ENCODE peak calls at places on chromosomes 6 and 20, in seven cellular contexts. Y is NB4; P is HFFc6; M is GM06990; H is foreskin fibroblast; D is CD4-positive, alpha-beta T cell; F is brain microvascular endothelial cell. G is an unnamed sample.

GRCh38 chr6:75776461-75776860 is 27.4 kb downstream of the MYO6 start:
- DNase-seq in M (no peak), Y (no peak), P (no peak), D (no peak), F (no peak), H (no peak), G (no peak)

GRCh38 chr20:17854307-17854903 is 114.2 kb downstream of the SNX5 start:
- DNase-seq in H (peak), Y (peak), M (no peak), P (no peak), F (peak), D (no peak), G (peak)

GRCh38 chr6:152957796-152958195 is 25.0 kb downstream of the FBXO5 start:
- DNase-seq in D (no peak), H (peak), P (no peak), Y (no peak), F (no peak), M (no peak), G (peak)

GRCh38 chr6:108942556-108943492 is 94.6 kb downstream of the ARMC2 start:
- DNase-seq in D (peak), Y (peak), H (no peak), M (no peak), P (no peak), F (no peak), G (no peak)

GRCh38 chr6:71246596-71246995 is 42.0 kb upstream of the OGFRL1 start:
- DNase-seq in F (no peak), D (no peak), P (no peak), Y (no peak), H (no peak), M (no peak), G (no peak)

GRCh38 chr20:20463933-20464374 is 96.0 kb downstream of the INSM1 start:
- DNase-seq in P (no peak), H (peak), Y (no peak), F (no peak), D (no peak), M (peak), G (no peak)

GRCh38 chr6:80209434-80209833 is 103.0 kb downstream of the BCKDHB start:
- DNase-seq in F (no peak), P (no peak), Y (peak), D (no peak), M (no peak), H (no peak), G (no peak)

GRCh38 chr20:20489623-20490341 is 121.9 kb downstream of the INSM1 start:
- DNase-seq in M (peak), P (no peak), H (peak), D (no peak), Y (no peak), F (no peak), G (no peak)

GRCh38 chr6:166435574-166435973 is 52.8 kb upstream of the MPC1 start:
- DNase-seq in M (no peak), P (no peak), D (no peak), H (peak), Y (peak), F (no peak), G (no peak)

GRCh38 chr6:129096651-129097290 is 213.8 kb downstream of the LAMA2 start:
- DNase-seq in P (no peak), D (no peak), H (no peak), F (no peak), Y (no peak), M (no peak), G (no peak)

GRCh38 chr6:163670283-163670682 is 255.8 kb downstream of the QKI start:
- DNase-seq in P (no peak), H (no peak), M (no peak), F (no peak), Y (no peak), D (no peak), G (no peak)

GRCh38 chr6:155085582-155086253 is 90.6 kb downstream of the TIAM2 start:
- DNase-seq in M (no peak), Y (no peak), F (peak), P (no peak), D (no peak), H (no peak), G (peak)

GRCh38 chr20:32089637-32090330 is 19.7 kb upstream of the TM9SF4 start:
- DNase-seq in D (no peak), P (no peak), F (no peak), Y (no peak), H (no peak), M (no peak), G (no peak)

GRCh38 chr20:35341366-35342028 is 49.3 kb upstream of the FAM83C start:
- DNase-seq in F (no peak), D (no peak), P (no peak), M (no peak), Y (no peak), H (peak), G (peak)

GRCh38 chr6:33416386-33417126 is 1.4 kb downstream of the CUTA start:
- DNase-seq in M (peak), D (no peak), F (no peak), Y (no peak), P (no peak), H (peak), G (no peak)

GRCh38 chr6:149284904-149285303 is 32.6 kb upstream of the TAB2 start:
- DNase-seq in F (no peak), H (no peak), D (no peak), M (no peak), Y (no peak), P (no peak), G (peak)

GRCh38 chr6:28597217-28597835 is 71.6 kb downstream of the GPX5 start:
- DNase-seq in Y (peak), M (peak), D (no peak), H (peak), P (peak), F (peak), G (peak)

GRCh38 chr20:60752741-60753420 is 499.2 kb upstream of the CDH4 start:
- DNase-seq in P (no peak), M (no peak), Y (no peak), H (no peak), F (no peak), D (no peak), G (no peak)

GRCh38 chr6:44373787-44374186 is 13.7 kb upstream of the CDC5L start:
- DNase-seq in Y (no peak), P (no peak), H (no peak), D (no peak), M (no peak), F (no peak), G (no peak)

GRCh38 chr6:129748901-129749748 is 39.1 kb upstream of the ARHGAP18 start:
- DNase-seq in P (peak), D (no peak), F (no peak), M (peak), H (peak), Y (no peak), G (peak)

GRCh38 chr20:31476648-31477220 is 1.6 kb downstream of the REM1 start:
- DNase-seq in H (peak), P (no peak), M (no peak), Y (no peak), F (no peak), D (no peak), G (no peak)

GRCh38 chr6:53734473-53735299 is 60.1 kb upstream of the LRRC1 start:
- DNase-seq in H (peak), P (peak), M (no peak), D (no peak), Y (peak), F (peak), G (peak)

GRCh38 chr20:19121463-19121862 is 91.0 kb upstream of the SLC24A3 start:
- DNase-seq in Y (peak), D (no peak), F (no peak), P (no peak), H (no peak), M (no peak), G (no peak)

GRCh38 chr20:62025832-62026563 is 39.7 kb downstream of the TAF4 start:
- DNase-seq in D (peak), Y (peak), P (peak), M (no peak), H (peak), F (peak), G (no peak)
- TF ChIP-seq CTCF in D (peak), Y (peak), P (peak), M (peak), H (peak), F (peak), G (no peak)

GRCh38 chr20:44174996-44175766 is 11.8 kb downstream of the JPH2 start:
- DNase-seq in F (no peak), H (no peak), D (no peak), P (no peak), Y (no peak), M (no peak), G (no peak)

GRCh38 chr20:44180814-44181213 is 6.2 kb downstream of the JPH2 start:
- DNase-seq in M (no peak), D (no peak), Y (no peak), F (no peak), H (peak), P (no peak), G (no peak)

GRCh38 chr20:44173846-44174245 is 13.1 kb downstream of the JPH2 start:
- DNase-seq in Y (no peak), D (no peak), H (no peak), M (no peak), P (no peak), F (no peak), G (no peak)

GRCh38 chr20:44173116-44173515 is 13.9 kb downstream of the JPH2 start:
- DNase-seq in M (no peak), D (no peak), H (no peak), P (no peak), Y (no peak), F (no peak), G (no peak)

GRCh38 chr20:44176833-44177533 is 10.0 kb downstream of the JPH2 start:
- DNase-seq in D (no peak), F (no peak), H (no peak), M (no peak), Y (no peak), P (no peak), G (peak)
- TF ChIP-seq CTCF in D (no peak), F (no peak), H (no peak), M (no peak), Y (no peak), P (no peak), G (peak)

DNA sequence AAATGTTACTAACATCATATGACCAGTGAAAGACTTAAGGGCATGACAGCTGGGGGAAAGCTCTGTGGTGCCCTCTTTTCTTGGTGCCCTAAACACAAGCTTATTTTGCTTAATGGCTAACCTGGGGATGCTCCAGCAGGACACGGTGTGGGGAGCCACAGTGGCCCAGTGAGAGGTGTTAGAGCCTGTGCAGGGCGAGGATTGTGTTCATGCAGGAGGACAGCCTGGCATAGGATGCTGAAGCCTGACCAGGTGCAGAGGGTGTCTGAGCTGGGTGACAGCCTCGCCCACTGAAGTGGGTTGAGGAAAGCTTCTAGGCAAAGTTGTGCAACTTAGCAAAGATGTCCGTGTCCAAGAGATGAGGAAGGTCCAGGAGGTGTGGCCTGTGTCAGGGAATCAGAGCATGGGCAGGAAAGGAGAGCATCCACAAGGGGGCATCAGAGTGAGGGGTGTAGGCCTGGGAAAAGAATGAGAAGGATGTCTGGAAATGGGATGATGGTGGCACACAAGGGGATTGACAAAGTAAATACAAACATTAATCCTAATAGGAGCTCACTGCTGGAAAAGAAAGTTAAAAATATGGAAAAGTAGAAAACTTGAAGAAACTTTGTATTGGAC is 33.9 kb downstream of the SLC17A4 start:
- DNase-seq in F (peak), D (peak), P (peak), M (no peak), H (peak), Y (peak), G (peak)
- TF ChIP-seq CTCF in F (peak), D (peak), P (peak), M (peak), H (peak), Y (peak), G (peak)

DNA sequence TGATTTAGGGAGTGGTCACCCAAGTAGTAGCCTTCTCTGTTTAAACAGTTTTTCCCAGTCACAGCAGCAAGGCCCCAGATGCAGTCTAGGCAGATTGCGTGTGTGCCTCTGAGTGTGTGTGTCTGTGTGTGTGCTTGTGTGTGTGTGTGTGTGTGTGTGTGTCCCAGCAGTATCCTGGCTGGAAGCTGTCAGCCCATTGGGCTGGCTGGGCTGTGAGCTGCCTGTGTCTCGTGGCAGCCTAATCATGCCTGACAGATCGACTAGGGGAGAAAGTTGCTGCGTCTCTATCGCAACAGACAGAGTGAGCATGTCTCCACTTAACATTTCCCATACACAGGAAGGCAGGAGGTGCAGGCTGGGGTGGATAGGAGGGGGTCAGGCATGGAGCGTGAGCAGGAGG is 42.9 kb upstream of the LRFN2 start:
- DNase-seq in P (no peak), Y (no peak), H (no peak), F (no peak), D (no peak), M (no peak), G (no peak)
- TF ChIP-seq CTCF in P (no peak), Y (no peak), H (no peak), F (no peak), D (no peak), M (no peak), G (no peak)

GRCh38 chr6:127121637-127121960 is 3.1 kb downstream of the RSPO3 start:
- DNase-seq in M (no peak), F (no peak), Y (no peak), P (no peak), D (no peak), H (no peak), G (no peak)
- TF ChIP-seq CTCF in M (no peak), F (no peak), Y (no peak), P (peak), D (no peak), H (no peak), G (no peak)